ENCODE peak calls at places on chromosomes 2 and 18, in four cellular contexts. S is IMR-90, A is HepG2, M is K562. P is an unnamed sample.

GRCh38 chr2:203177361-203177760 is 61.5 kb upstream of the CYP20A1 start:
- DNase-seq in S (no peak), A (no peak), M (no peak), P (no peak)

GRCh38 chr18:51980101-51980500 is 359.9 kb upstream of the DCC start:
- DNase-seq in S (no peak), A (no peak), M (no peak), P (no peak)

GRCh38 chr18:22307528-22307927 is 110.2 kb downstream of the CTAGE1 start:
- DNase-seq in S (no peak), A (no peak), M (no peak), P (no peak)

GRCh38 chr2:196555726-196556125 is 83.8 kb upstream of the CCDC150 start:
- DNase-seq in S (no peak), A (no peak), M (no peak), P (no peak)

GRCh38 chr18:7784171-7784570 is 217.1 kb downstream of the PTPRM start:
- DNase-seq in S (no peak), A (no peak), M (no peak), P (no peak)

GRCh38 chr2:202314116-202314515 is 48.6 kb downstream of the NOP58 start:
- DNase-seq in S (no peak), A (no peak), M (no peak), P (no peak)

GRCh38 chr2:177138823-177139222 is 73.8 kb upstream of the HNRNPA3 start:
- DNase-seq in S (no peak), A (no peak), M (no peak), P (no peak)

GRCh38 chr2:165015052-165015642 is 59.8 kb upstream of the SLC38A11 start:
- DNase-seq in S (peak; percentile 59), A (peak; percentile 68), M (peak; percentile 39), P (peak; percentile 21)

GRCh38 chr2:86138736-86139625 is 32.9 kb downstream of the PTCD3 start:
- DNase-seq in S (no peak), A (no peak), M (no peak), P (no peak)

GRCh38 chr2:131410173-131410572 is 46.2 kb upstream of the RAB6D start:
- DNase-seq in S (no peak), A (no peak), M (no peak), P (no peak)

GRCh38 chr2:179486969-179487752 is 222.5 kb upstream of the SESTD1 start:
- DNase-seq in S (no peak), A (no peak), M (no peak), P (no peak)

GRCh38 chr2:226001716-226002115 is 602.2 kb downstream of the NYAP2 start:
- DNase-seq in S (peak; percentile 78), A (no peak), M (no peak), P (no peak)

GRCh38 chr2:72605836-72606442 is 219.9 kb downstream of the EXOC6B start:
- DNase-seq in S (peak; percentile 39), A (peak; percentile 17), M (peak; percentile 24), P (peak; percentile 15)

GRCh38 chr18:51211552-51211951 is 14.1 kb upstream of the MEX3C start:
- DNase-seq in S (peak; percentile 59), A (peak; percentile 85), M (peak; percentile 21), P (no peak)

GRCh38 chr2:199985625-199986207 is 30.3 kb downstream of the MAIP1 start:
- DNase-seq in S (peak; percentile 81), A (peak; percentile 83), M (peak; percentile 56), P (peak; percentile 84)

GRCh38 chr2:237099804-237100203 is 14.1 kb downstream of the COPS8 start:
- DNase-seq in S (no peak), A (no peak), M (no peak), P (no peak)

GRCh38 chr2:217106650-217107014 is 246.8 kb upstream of the TNP1 start:
- DNase-seq in S (peak; percentile 65), A (no peak), M (peak; percentile 48), P (no peak)

GRCh38 chr18:42038936-42039335 is 83.9 kb downstream of the PIK3C3 start:
- DNase-seq in S (peak; percentile 96), A (no peak), M (no peak), P (no peak)

GRCh38 chr2:217966399-217967068 is 36.3 kb downstream of the TNS1 start:
- DNase-seq in S (peak; percentile 54), A (no peak), M (no peak), P (no peak)

GRCh38 chr2:116510117-116510671 is 1304.3 kb upstream of the DDX18 start:
- DNase-seq in S (no peak), A (peak; percentile 14), M (no peak), P (peak; percentile 5)

GRCh38 chr2:174610243-174610995 is 12.8 kb upstream of the WIPF1 start:
- DNase-seq in S (no peak), A (no peak), M (no peak), P (no peak)

GRCh38 chr2:169131587-169132512 is 62.5 kb downstream of the DHRS9 start:
- DNase-seq in S (peak; percentile 41), A (peak; percentile 40), M (peak; percentile 58), P (peak; percentile 28)

GRCh38 chr2:8527676-8528075 is 154.2 kb upstream of the ID2 start:
- DNase-seq in S (no peak), A (no peak), M (no peak), P (no peak)

GRCh38 chr2:167509585-167509984 is 621.3 kb downstream of the XIRP2 start:
- DNase-seq in S (peak; percentile 81), A (peak; percentile 60), M (no peak), P (no peak)

DNA sequence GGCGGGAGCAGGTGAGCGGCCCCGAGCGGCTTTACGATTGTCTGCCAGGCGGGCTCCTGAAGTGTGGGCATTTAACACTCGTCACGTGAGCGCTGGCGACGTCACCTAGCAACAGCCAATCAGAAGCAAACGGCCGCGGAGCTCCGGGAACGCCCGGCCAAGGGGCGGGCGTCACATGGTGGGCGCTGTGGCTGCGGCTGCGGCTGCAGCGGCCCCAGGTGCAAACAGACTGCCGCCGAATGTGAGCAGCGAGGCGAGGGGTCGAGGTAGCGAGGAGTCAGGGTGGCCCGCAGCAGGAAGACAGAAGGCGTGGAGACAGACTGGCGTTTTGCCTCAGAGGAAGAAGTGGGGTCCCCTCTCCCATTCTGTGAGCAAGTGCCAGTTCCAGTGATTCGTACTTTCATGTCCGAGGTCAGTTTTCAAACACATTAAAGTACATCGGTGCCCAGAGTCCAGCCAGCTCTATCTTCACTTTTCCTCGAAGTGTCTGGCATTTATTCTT is at the start of gene DLX2:
- DNase-seq in S (peak; percentile 86), A (peak; percentile 93), M (peak; percentile 97), P (peak; percentile 91)
- TF ChIP-seq CEBPB in S (no peak), A (no peak), M (no peak), P (no peak)

DNA sequence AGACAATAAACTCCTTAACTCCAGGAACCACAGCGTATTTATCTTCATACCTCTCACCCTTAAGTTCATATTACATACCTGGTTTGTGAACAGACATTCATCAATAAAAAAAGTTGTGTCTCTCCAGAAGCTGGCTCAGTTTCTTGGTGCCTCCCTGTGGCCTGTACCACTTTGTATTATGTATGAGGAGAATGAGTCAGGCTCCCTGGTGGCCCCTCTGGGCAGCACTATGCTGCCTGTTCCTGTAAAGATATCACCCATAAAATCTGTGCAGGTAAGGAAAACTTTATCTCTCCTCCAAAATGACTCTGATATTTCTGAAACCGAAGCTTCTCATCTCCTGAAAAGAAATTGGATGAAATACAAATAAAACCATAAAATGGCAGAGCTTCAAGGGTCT is 198.4 kb upstream of the NT5C1B start:
- DNase-seq in S (no peak), A (no peak), M (no peak), P (no peak)
- TF ChIP-seq RAD21 in S (no peak), A (no peak), M (no peak), P (no peak)

GRCh38 chr2:30178618-30179404 is 32.0 kb downstream of the YPEL5 start:
- DNase-seq in S (peak; percentile 50), A (no peak), M (peak; percentile 51), P (peak; percentile 22)
- TF ChIP-seq SMC3 in S (no peak), A (no peak), M (no peak), P (no peak)

DNA sequence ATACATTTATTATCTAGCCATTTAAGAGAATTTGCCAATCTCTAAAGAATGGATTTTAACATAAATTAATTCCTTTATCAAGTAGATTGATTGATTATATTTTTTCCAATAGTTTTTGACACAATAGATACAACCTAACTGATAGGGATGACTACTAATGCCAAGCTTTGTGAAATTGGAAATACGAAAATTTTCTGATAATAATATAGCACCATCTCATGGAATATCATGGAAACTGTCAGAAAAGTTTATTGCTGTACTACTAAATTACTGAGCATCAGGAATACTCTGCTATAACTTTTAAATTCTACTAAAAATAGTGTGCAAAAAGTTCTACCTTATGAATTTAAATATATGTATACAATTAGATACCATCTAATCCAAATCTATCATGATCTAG is 101.8 kb upstream of the MAP2 start:
- DNase-seq in S (no peak), A (no peak), M (no peak), P (no peak)
- TF ChIP-seq CEBPB in S (no peak), A (no peak), M (no peak), P (no peak)